ENCODE peak calls at places on chromosomes 12 and 14, in five cellular contexts. A, M, I, U and Q are unnamed samples.

GRCh38 chr14:93089501-93090269 is 26.0 kb downstream of the ITPK1 start:
- DNase-seq in A (no peak), M (no peak), I (no peak), U (no peak), Q (no peak)

GRCh38 chr12:132546647-132547046 is 56.7 kb downstream of the FBRSL1 start:
- DNase-seq in A (no peak), M (no peak), I (no peak), U (no peak), Q (no peak)

GRCh38 chr12:117441751-117442150 is 80.3 kb upstream of the NOS1 start:
- DNase-seq in A (no peak), M (no peak), I (peak; percentile 19), U (peak; percentile 34), Q (no peak)

GRCh38 chr14:22971152-22971551 is 11.2 kb downstream of the AJUBA start:
- DNase-seq in A (no peak), M (no peak), I (no peak), U (no peak), Q (no peak)

GRCh38 chr14:75150150-75150549 is 23.3 kb upstream of the NEK9 start:
- DNase-seq in A (no peak), M (peak; percentile 64), I (no peak), U (peak; percentile 78), Q (no peak)

GRCh38 chr12:94536040-94536965 is 76.6 kb upstream of the CEP83 start:
- DNase-seq in A (no peak), M (no peak), I (no peak), U (no peak), Q (no peak)

GRCh38 chr12:115620816-115621215 is 656.7 kb downstream of the MED13L start:
- DNase-seq in A (no peak), M (no peak), I (no peak), U (no peak), Q (no peak)

GRCh38 chr14:60095781-60096450 is 4.2 kb downstream of the PCNX4 start:
- DNase-seq in A (no peak), M (peak; percentile 66), I (no peak), U (peak; percentile 78), Q (no peak)

GRCh38 chr14:92259613-92260357 is 63.2 kb upstream of the SLC24A4 start:
- DNase-seq in A (no peak), M (no peak), I (no peak), U (no peak), Q (no peak)

GRCh38 chr14:97022741-97023140 is 225.6 kb downstream of the VRK1 start:
- DNase-seq in A (no peak), M (no peak), I (no peak), U (no peak), Q (no peak)

GRCh38 chr14:61555056-61555838 is 140.1 kb upstream of the HIF1A start:
- DNase-seq in A (no peak), M (no peak), I (no peak), U (peak; percentile 64), Q (no peak)

GRCh38 chr14:99401196-99401595 is 79.5 kb downstream of the SETD3 start:
- DNase-seq in A (no peak), M (no peak), I (no peak), U (no peak), Q (no peak)

DNA sequence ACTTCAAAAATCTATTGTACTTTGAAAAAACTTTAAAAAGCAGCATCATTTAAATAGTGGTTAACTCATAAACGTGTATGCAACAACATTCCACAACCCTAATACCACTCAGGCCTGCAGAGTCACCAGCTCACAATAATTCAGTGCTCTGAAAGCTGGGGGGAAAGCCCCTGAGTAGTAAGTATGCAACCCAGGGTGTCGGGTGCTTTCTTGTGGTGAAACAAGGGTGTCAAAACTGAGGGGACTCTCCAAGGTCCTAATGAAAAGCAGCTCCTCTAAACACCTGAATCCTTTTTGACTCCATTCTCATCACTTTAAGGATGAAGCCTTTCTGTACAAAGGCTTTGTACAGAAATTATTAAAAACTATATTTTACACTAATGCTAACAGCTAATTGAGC is 33.7 kb downstream of the FGFR1OP2 start:
- DNase-seq in A (no peak), M (no peak), I (no peak), U (no peak), Q (peak; percentile 35)
- TF ChIP-seq CTCF in A (no peak), M (no peak), I (no peak), U (no peak), Q (no peak)

DNA sequence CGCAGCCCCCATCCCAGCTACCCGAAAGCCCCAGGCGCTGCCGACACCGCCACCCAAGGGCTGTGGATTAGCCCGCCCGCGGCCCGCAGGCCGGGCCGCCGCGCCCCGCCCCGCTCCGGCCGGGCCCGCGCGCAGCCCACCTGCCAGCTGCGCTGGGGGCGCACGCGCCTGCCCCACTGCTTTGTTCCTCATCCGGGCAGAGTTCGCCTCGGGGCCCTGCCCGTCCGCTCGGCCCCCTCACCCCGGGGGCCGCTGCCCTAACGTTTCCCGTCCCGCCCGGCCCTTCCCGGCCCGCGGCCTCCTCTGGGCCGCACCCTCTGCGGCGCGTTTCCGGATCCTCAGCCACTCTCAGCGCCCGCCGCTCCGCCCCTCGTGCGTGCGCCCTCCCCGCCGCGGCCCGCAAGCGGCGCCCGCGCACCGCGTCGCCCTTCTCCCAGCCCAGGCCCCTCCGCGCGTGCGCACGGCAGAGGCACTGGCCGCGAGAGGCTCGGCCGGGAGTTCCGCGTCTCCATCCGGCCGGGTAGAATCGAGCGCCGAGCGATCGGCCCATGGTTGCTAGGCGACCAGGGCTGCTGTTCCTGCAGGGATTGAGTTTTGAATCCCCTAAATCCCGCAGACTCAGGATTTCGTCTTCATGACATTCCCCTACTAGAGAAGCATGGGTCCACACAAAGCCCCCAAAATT is at the start of gene PRDM4:
- DNase-seq in A (peak; percentile 96), M (peak; percentile 95), I (peak; percentile 92), U (peak; percentile 89), Q (peak; percentile 92)
- TF ChIP-seq CTCF in A (peak; percentile 51), M (no peak), I (no peak), U (no peak), Q (no peak)

GRCh38 chr14:106606936-106607335 is 1080.6 kb downstream of the TMEM121 start:
- DNase-seq in A (no peak), M (no peak), I (no peak), U (no peak), Q (no peak)

GRCh38 chr14:106610691-106611090 is 1084.3 kb downstream of the TMEM121 start:
- DNase-seq in A (no peak), M (no peak), I (no peak), U (no peak), Q (no peak)

GRCh38 chr14:106605548-106606448 is 1079.4 kb downstream of the TMEM121 start:
- DNase-seq in A (peak; percentile 67), M (no peak), I (no peak), U (no peak), Q (peak; percentile 69)
- TF ChIP-seq CTCF in A (peak; percentile 61), M (no peak), I (no peak), U (no peak), Q (peak; percentile 64)

DNA sequence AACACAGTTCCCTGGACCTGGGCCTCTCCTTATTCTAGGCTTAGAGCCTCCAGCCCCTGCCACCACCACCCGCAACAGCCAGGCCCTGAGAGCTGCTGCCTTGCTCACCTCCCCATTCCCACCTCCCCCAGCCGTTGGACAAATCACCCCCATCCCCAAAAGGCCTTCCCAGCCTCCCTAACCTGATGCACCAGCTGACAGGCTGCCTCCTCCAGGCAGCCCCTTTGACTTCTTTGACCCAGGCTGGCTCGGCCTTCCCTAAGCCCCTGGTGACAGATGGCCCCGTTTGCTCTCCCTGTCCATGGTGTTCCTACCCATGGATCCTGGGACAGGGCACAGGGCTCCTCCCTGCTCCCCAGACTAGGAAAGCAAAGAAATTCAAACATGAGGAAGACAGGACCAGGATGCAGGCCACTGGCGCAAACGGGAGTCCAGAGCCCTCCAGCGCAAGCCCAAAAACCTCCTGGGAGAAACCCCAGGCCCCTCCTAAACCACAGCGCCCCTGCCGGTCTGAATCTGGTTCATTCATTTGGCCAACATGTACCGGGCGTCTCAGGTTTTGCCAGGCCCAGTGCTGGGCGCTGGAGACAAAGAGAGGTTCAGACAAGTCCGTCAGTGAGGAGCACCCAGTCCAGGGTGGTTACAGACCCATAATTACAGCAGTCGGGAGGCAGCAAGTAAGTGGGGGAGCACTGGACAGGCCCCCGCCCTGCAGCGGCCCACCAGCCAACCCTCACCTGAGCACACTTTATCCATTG is 2.4 kb downstream of the AKT1 start:
- DNase-seq in A (no peak), M (no peak), I (no peak), U (no peak), Q (no peak)
- TF ChIP-seq CTCF in A (no peak), M (no peak), I (no peak), U (no peak), Q (no peak)

GRCh38 chr12:7917392-7918267 is 18.4 kb downstream of the SLC2A3 start:
- DNase-seq in A (no peak), M (no peak), I (no peak), U (peak; percentile 32), Q (no peak)
- TF ChIP-seq CTCF in A (no peak), M (no peak), I (no peak), U (no peak), Q (no peak)

GRCh38 chr14:34750233-34750632 is 35.8 kb upstream of the CFL2 start:
- DNase-seq in A (no peak), M (peak; percentile 7), I (no peak), U (no peak), Q (no peak)
- TF ChIP-seq CTCF in A (no peak), M (no peak), I (no peak), U (no peak), Q (no peak)

GRCh38 chr14:101889898-101890297 is 74.5 kb upstream of the DYNC1H1 start:
- DNase-seq in A (no peak), M (peak; percentile 25), I (no peak), U (peak; percentile 30), Q (no peak)
- TF ChIP-seq CTCF in A (no peak), M (no peak), I (no peak), U (peak; percentile 8), Q (no peak)